ENCODE peak calls at places on chromosomes 3 and 15, in eight cellular contexts. One of them, this sample, is unnamed.

GRCh38 chr3:55164191-55164590 is 236.3 kb upstream of the LRTM1 start:
- DNase-seq in A549: no peak
- DNase-seq in heart left ventricle: no peak
- DNase-seq in suprapubic skin: no peak
- DNase-seq in ovary: no peak
- DNase-seq in HCT116: no peak
- DNase-seq in esophagus squamous epithelium: no peak
- DNase-seq in uterus: no peak
- DNase-seq in this sample: no peak

GRCh38 chr3:30508319-30508718 is 98.1 kb upstream of the TGFBR2 start:
- DNase-seq in A549: no peak
- DNase-seq in uterus: no peak
- DNase-seq in suprapubic skin: no peak
- DNase-seq in esophagus squamous epithelium: no peak
- DNase-seq in ovary: no peak
- DNase-seq in heart left ventricle: no peak
- DNase-seq in HCT116: no peak
- DNase-seq in this sample: no peak

GRCh38 chr3:9279959-9280358 is 30.5 kb upstream of the SRGAP3 start:
- DNase-seq in suprapubic skin: no peak
- DNase-seq in ovary: no peak
- DNase-seq in A549: peak
- DNase-seq in HCT116: no peak
- DNase-seq in esophagus squamous epithelium: no peak
- DNase-seq in uterus: no peak
- DNase-seq in heart left ventricle: no peak
- DNase-seq in this sample: no peak

GRCh38 chr3:53842436-53843194 is 3.6 kb downstream of the CHDH start:
- DNase-seq in uterus: peak
- DNase-seq in esophagus squamous epithelium: no peak
- DNase-seq in HCT116: peak
- DNase-seq in suprapubic skin: no peak
- DNase-seq in A549: peak
- DNase-seq in ovary: no peak
- DNase-seq in heart left ventricle: peak
- DNase-seq in this sample: no peak

GRCh38 chr3:117863146-117863545 is 1153.6 kb downstream of the TUSC7 start:
- DNase-seq in heart left ventricle: no peak
- DNase-seq in A549: no peak
- DNase-seq in ovary: no peak
- DNase-seq in suprapubic skin: no peak
- DNase-seq in HCT116: no peak
- DNase-seq in uterus: no peak
- DNase-seq in esophagus squamous epithelium: no peak
- DNase-seq in this sample: no peak

GRCh38 chr15:41629883-41630282 is 30.3 kb upstream of the MGA start:
- DNase-seq in A549: no peak
- DNase-seq in suprapubic skin: no peak
- DNase-seq in esophagus squamous epithelium: no peak
- DNase-seq in ovary: no peak
- DNase-seq in uterus: no peak
- DNase-seq in HCT116: no peak
- DNase-seq in heart left ventricle: no peak
- DNase-seq in this sample: no peak

GRCh38 chr3:21256932-21257331 is 494.1 kb downstream of the ZNF385D start:
- DNase-seq in A549: no peak
- DNase-seq in heart left ventricle: no peak
- DNase-seq in ovary: no peak
- DNase-seq in suprapubic skin: no peak
- DNase-seq in HCT116: no peak
- DNase-seq in esophagus squamous epithelium: no peak
- DNase-seq in uterus: no peak
- DNase-seq in this sample: no peak

GRCh38 chr3:146969356-146969755 is 364.2 kb upstream of the PLSCR5 start:
- DNase-seq in suprapubic skin: no peak
- DNase-seq in uterus: no peak
- DNase-seq in esophagus squamous epithelium: no peak
- DNase-seq in HCT116: no peak
- DNase-seq in A549: no peak
- DNase-seq in heart left ventricle: no peak
- DNase-seq in ovary: no peak
- DNase-seq in this sample: no peak

GRCh38 chr3:141986548-141987107 is 110.2 kb downstream of the ATP1B3 start:
- DNase-seq in uterus: no peak
- DNase-seq in A549: no peak
- DNase-seq in HCT116: no peak
- DNase-seq in esophagus squamous epithelium: no peak
- DNase-seq in ovary: no peak
- DNase-seq in heart left ventricle: no peak
- DNase-seq in suprapubic skin: no peak
- DNase-seq in this sample: no peak

GRCh38 chr3:126983653-126984390 is 907 bp downstream of the PLXNA1 start:
- DNase-seq in suprapubic skin: no peak
- DNase-seq in A549: no peak
- DNase-seq in heart left ventricle: no peak
- DNase-seq in ovary: peak
- DNase-seq in HCT116: no peak
- DNase-seq in uterus: peak
- DNase-seq in esophagus squamous epithelium: no peak
- DNase-seq in this sample: peak

GRCh38 chr3:184259878-184260570 is 1.3 kb downstream of the CAMK2N2 start:
- DNase-seq in heart left ventricle: no peak
- DNase-seq in A549: peak
- DNase-seq in HCT116: no peak
- DNase-seq in esophagus squamous epithelium: no peak
- DNase-seq in suprapubic skin: no peak
- DNase-seq in ovary: peak
- DNase-seq in uterus: peak
- DNase-seq in this sample: peak

GRCh38 chr3:184262166-184262926 is 993 bp upstream of the CAMK2N2 start:
- DNase-seq in esophagus squamous epithelium: no peak
- DNase-seq in HCT116: no peak
- DNase-seq in uterus: no peak
- DNase-seq in heart left ventricle: no peak
- DNase-seq in ovary: no peak
- DNase-seq in A549: no peak
- DNase-seq in suprapubic skin: no peak
- DNase-seq in this sample: no peak

GRCh38 chr3:184260571-184261269 is 633 bp downstream of the CAMK2N2 start:
- DNase-seq in A549: no peak
- DNase-seq in ovary: no peak
- DNase-seq in esophagus squamous epithelium: no peak
- DNase-seq in heart left ventricle: no peak
- DNase-seq in HCT116: no peak
- DNase-seq in suprapubic skin: no peak
- DNase-seq in uterus: no peak
- DNase-seq in this sample: no peak

GRCh38 chr3:184262927-184263179 is 1.5 kb upstream of the CAMK2N2 start:
- DNase-seq in A549: no peak
- DNase-seq in suprapubic skin: no peak
- DNase-seq in ovary: no peak
- DNase-seq in heart left ventricle: no peak
- DNase-seq in HCT116: no peak
- DNase-seq in uterus: no peak
- DNase-seq in esophagus squamous epithelium: no peak
- DNase-seq in this sample: no peak

GRCh38 chr3:184261270-184262165 is at the start of gene CAMK2N2:
- DNase-seq in ovary: peak
- DNase-seq in HCT116: no peak
- DNase-seq in heart left ventricle: peak
- DNase-seq in suprapubic skin: no peak
- DNase-seq in uterus: no peak
- DNase-seq in esophagus squamous epithelium: no peak
- DNase-seq in A549: peak
- DNase-seq in this sample: peak
- TF ChIP-seq POLR2A in ovary: no peak
- TF ChIP-seq POLR2A in HCT116: no peak
- TF ChIP-seq POLR2A in heart left ventricle: no peak
- TF ChIP-seq POLR2A in suprapubic skin: no peak
- TF ChIP-seq POLR2A in uterus: no peak
- TF ChIP-seq POLR2A in esophagus squamous epithelium: no peak
- TF ChIP-seq POLR2A in A549: no peak
- TF ChIP-seq POLR2A in this sample: no peak

GRCh38 chr15:96119734-96120133 is 210.8 kb upstream of the NR2F2 start:
- DNase-seq in uterus: no peak
- DNase-seq in heart left ventricle: no peak
- DNase-seq in HCT116: no peak
- DNase-seq in ovary: no peak
- DNase-seq in A549: no peak
- DNase-seq in suprapubic skin: no peak
- DNase-seq in esophagus squamous epithelium: no peak
- DNase-seq in this sample: no peak
- TF ChIP-seq POLR2A in uterus: no peak
- TF ChIP-seq POLR2A in heart left ventricle: no peak
- TF ChIP-seq POLR2A in HCT116: no peak
- TF ChIP-seq POLR2A in ovary: no peak
- TF ChIP-seq POLR2A in A549: no peak
- TF ChIP-seq POLR2A in suprapubic skin: no peak
- TF ChIP-seq POLR2A in esophagus squamous epithelium: no peak
- TF ChIP-seq POLR2A in this sample: no peak

GRCh38 chr3:168094877-168095610 is 680 bp downstream of the GOLIM4 start:
- DNase-seq in uterus: peak
- DNase-seq in heart left ventricle: peak
- DNase-seq in suprapubic skin: peak
- DNase-seq in A549: peak
- DNase-seq in HCT116: peak
- DNase-seq in esophagus squamous epithelium: peak
- DNase-seq in ovary: peak
- DNase-seq in this sample: peak
- TF ChIP-seq POLR2A in uterus: no peak
- TF ChIP-seq POLR2A in heart left ventricle: no peak
- TF ChIP-seq POLR2A in suprapubic skin: no peak
- TF ChIP-seq POLR2A in A549: peak
- TF ChIP-seq POLR2A in HCT116: no peak
- TF ChIP-seq POLR2A in esophagus squamous epithelium: no peak
- TF ChIP-seq POLR2A in ovary: no peak
- TF ChIP-seq POLR2A in this sample: peak

GRCh38 chr3:99638244-99638948 is at the start of gene COL8A1:
- DNase-seq in uterus: peak
- DNase-seq in suprapubic skin: peak
- DNase-seq in esophagus squamous epithelium: no peak
- DNase-seq in HCT116: no peak
- DNase-seq in heart left ventricle: peak
- DNase-seq in A549: no peak
- DNase-seq in ovary: peak
- DNase-seq in this sample: no peak
- TF ChIP-seq POLR2A in uterus: no peak
- TF ChIP-seq POLR2A in suprapubic skin: no peak
- TF ChIP-seq POLR2A in esophagus squamous epithelium: no peak
- TF ChIP-seq POLR2A in HCT116: no peak
- TF ChIP-seq POLR2A in heart left ventricle: no peak
- TF ChIP-seq POLR2A in A549: no peak
- TF ChIP-seq POLR2A in ovary: peak
- TF ChIP-seq POLR2A in this sample: no peak

DNA sequence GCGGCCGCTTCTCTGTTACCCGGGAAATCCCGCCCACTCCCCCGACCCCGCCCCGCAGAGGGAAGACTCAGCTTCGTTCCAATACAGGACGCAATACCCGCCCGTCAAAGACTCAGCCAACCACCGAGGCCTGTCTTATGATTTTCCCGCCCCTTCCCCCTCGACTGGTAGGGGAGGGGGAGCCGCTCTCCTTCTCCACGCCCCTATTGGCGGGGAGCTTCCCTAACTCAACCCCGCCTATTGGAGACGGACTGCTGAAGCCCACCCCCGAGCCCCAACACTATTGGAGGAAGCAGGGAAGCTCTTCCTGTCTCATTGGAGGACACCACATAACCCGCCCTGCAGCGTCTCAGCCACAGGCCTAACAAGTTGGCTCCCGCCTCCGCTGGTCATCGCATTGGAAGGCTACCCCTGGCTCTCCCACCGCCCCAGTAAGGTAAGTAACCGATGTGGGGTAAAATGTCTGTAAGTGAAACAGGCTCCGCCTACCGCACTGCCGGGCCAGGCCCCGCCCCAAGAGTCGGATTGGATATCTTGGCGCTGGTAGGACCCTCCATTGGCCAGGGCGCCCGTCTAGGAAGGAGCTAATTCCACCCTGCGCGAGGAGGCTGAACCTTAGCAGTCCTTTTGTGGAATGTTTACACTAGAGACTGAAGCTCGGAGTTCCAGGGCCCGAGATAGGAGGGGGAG is at the start of gene SIN3A:
- DNase-seq in A549: peak
- DNase-seq in HCT116: peak
- DNase-seq in uterus: peak
- DNase-seq in esophagus squamous epithelium: peak
- DNase-seq in ovary: peak
- DNase-seq in suprapubic skin: peak
- DNase-seq in heart left ventricle: peak
- DNase-seq in this sample: peak
- TF ChIP-seq POLR2A in A549: no peak
- TF ChIP-seq POLR2A in HCT116: no peak
- TF ChIP-seq POLR2A in uterus: peak
- TF ChIP-seq POLR2A in esophagus squamous epithelium: no peak
- TF ChIP-seq POLR2A in ovary: no peak
- TF ChIP-seq POLR2A in suprapubic skin: peak
- TF ChIP-seq POLR2A in heart left ventricle: no peak
- TF ChIP-seq POLR2A in this sample: no peak

DNA sequence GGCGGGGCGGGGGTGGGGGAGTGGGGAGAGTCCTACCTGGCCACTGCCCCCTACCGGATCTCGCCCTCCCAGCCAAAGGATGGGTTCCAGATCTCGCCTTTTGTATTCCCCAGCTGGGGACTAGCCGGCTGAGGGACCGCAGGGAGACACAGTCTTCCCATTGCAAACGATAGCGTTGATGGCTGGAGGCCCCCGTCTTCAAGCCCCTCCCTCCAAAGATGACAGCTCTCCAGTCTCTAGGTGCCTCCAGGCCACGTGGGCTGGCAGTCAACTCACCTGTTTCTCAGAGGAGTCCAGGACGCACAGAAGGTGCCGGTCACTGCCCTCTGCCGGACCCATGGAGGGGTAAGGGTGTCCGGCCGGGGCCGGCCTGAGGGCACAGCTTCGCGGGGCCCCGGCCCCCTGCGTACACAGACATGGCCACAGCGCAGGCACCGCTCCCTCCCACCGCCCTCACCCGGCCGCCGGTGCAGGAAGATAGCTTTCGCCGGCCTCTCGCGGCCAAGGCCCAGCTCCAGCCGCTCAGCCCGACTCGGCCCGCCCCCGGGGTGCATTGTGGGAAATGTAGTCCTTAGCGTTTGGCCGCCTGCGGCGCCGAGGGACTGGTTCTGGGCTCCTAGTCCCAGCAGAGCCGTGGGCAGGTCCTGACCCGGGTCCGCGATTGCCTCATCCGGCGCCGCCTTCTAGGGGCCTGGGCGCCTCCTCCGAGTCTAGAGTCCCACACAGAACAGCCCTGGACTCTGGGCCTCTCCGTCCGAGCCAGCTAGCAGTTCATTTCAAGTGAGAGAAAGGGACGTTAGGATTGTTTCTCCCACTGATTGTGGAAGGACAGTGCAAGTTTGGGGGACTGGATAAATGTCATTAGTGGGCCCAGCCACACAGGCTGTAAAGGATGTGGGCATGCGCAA is at the start of gene MON1A:
- DNase-seq in A549: peak
- DNase-seq in esophagus squamous epithelium: peak
- DNase-seq in ovary: peak
- DNase-seq in suprapubic skin: peak
- DNase-seq in heart left ventricle: peak
- DNase-seq in uterus: peak
- DNase-seq in HCT116: peak
- DNase-seq in this sample: peak
- TF ChIP-seq POLR2A in A549: peak
- TF ChIP-seq POLR2A in esophagus squamous epithelium: no peak
- TF ChIP-seq POLR2A in ovary: peak
- TF ChIP-seq POLR2A in suprapubic skin: no peak
- TF ChIP-seq POLR2A in heart left ventricle: no peak
- TF ChIP-seq POLR2A in uterus: peak
- TF ChIP-seq POLR2A in HCT116: no peak
- TF ChIP-seq POLR2A in this sample: peak

This sample was measured in erythroblast.